ENCODE peak calls at places on chromosomes 6 and 20, in eight cellular contexts. M, K, R, Q, A, F, U and V are unnamed samples.

GRCh38 chr6:25582101-25582500 is 69.9 kb upstream of the SCGN start:
- DNase-seq in U (no peak), Q (no peak), M (no peak), F (no peak), R (no peak), A (peak), K (no peak), V (no peak)

GRCh38 chr20:10673831-10674683 is at the start of gene JAG1:
- DNase-seq in M (no peak), R (peak), Q (peak), K (peak), F (no peak), A (peak), U (peak), V (peak)

GRCh38 chr6:129206761-129207330 is 323.9 kb downstream of the LAMA2 start:
- DNase-seq in U (no peak), K (no peak), M (no peak), R (no peak), A (no peak), F (no peak), Q (peak), V (no peak)

GRCh38 chr6:157314705-157315321 is 8.5 kb downstream of the TMEM242 start:
- DNase-seq in K (peak), U (no peak), A (peak), R (peak), Q (peak), M (peak), F (no peak), V (peak)

GRCh38 chr6:111874030-111874425 is 776 bp upstream of the FYN start:
- DNase-seq in F (no peak), K (no peak), M (peak), R (no peak), Q (no peak), U (no peak), A (no peak), V (no peak)

GRCh38 chr20:63580796-63581461 is 6.9 kb upstream of the HELZ2 start:
- DNase-seq in R (peak), A (peak), F (no peak), M (peak), Q (peak), K (peak), U (no peak), V (peak)

GRCh38 chr6:38901802-38902522 is 146.6 kb upstream of the GLP1R start:
- DNase-seq in Q (no peak), A (no peak), R (no peak), U (no peak), K (no peak), M (no peak), F (no peak), V (no peak)

GRCh38 chr20:37231970-37232620 is 29.5 kb downstream of the GHRH start:
- DNase-seq in A (no peak), R (no peak), M (no peak), U (peak), Q (peak), F (no peak), K (no peak), V (no peak)

GRCh38 chr20:60403105-60403741 is 445.0 kb downstream of the CDH26 start:
- DNase-seq in F (no peak), A (no peak), M (no peak), Q (no peak), R (no peak), U (no peak), K (no peak), V (no peak)

GRCh38 chr6:12163149-12163548 is 127.0 kb upstream of the EDN1 start:
- DNase-seq in U (no peak), F (no peak), R (no peak), Q (no peak), A (no peak), K (no peak), M (peak), V (no peak)

GRCh38 chr6:45555981-45556771 is 178.4 kb upstream of the SUPT3H start:
- DNase-seq in M (no peak), A (peak), Q (no peak), R (no peak), F (no peak), K (no peak), U (no peak), V (no peak)

GRCh38 chr6:22091424-22091948 is 205.3 kb downstream of the PRL start:
- DNase-seq in K (no peak), U (no peak), F (no peak), M (no peak), R (no peak), A (no peak), Q (no peak), V (no peak)

GRCh38 chr6:13761361-13762036 is 49.9 kb upstream of the RANBP9 start:
- DNase-seq in U (no peak), A (no peak), Q (no peak), M (no peak), R (no peak), K (no peak), F (no peak), V (no peak)

GRCh38 chr20:44039741-44040140 is 125.1 kb downstream of the TOX2 start:
- DNase-seq in U (no peak), R (no peak), M (no peak), A (no peak), F (no peak), K (no peak), Q (no peak), V (no peak)